ENCODE peak calls at places on chromosomes 3 and 15, in seven cellular contexts. L is left ventricle myocardium inferior; J is endothelial cell; C is CD4-positive, alpha-beta T cell; Z is fibroblast of villous mesenchyme; T is osteocyte; V is nephron progenitor cell. O is an unnamed sample.

GRCh38 chr15:92864127-92864814 is 35.9 kb upstream of the CHD2 start:
- DNase-seq in L (no peak), J (no peak), C (no peak), Z (no peak), T (peak; percentile 36), V (no peak), O (no peak)

GRCh38 chr3:58521917-58522680 is 14.9 kb downstream of the ACOX2 start:
- DNase-seq in L (no peak), J (no peak), C (no peak), Z (no peak), T (no peak), V (no peak), O (no peak)

GRCh38 chr3:94887056-94887455 is 824.2 kb downstream of the NSUN3 start:
- DNase-seq in L (no peak), J (no peak), C (no peak), Z (peak; percentile 60), T (no peak), V (no peak), O (no peak)

GRCh38 chr15:41506796-41507341 is 6.8 kb downstream of the LTK start:
- DNase-seq in L (no peak), J (no peak), C (no peak), Z (no peak), T (no peak), V (no peak), O (no peak)

GRCh38 chr3:124783696-124784095 is 53.4 kb downstream of the UMPS start:
- DNase-seq in L (no peak), J (no peak), C (no peak), Z (peak; percentile 50), T (no peak), V (no peak), O (no peak)

GRCh38 chr15:68578960-68579935 is at the start of gene CORO2B:
- DNase-seq in L (peak; percentile 54), J (peak; percentile 67), C (no peak), Z (no peak), T (no peak), V (peak; percentile 68), O (no peak)

GRCh38 chr15:88331291-88331690 is 74.8 kb upstream of the NTRK3 start:
- DNase-seq in L (no peak), J (peak; percentile 81), C (no peak), Z (no peak), T (no peak), V (peak; percentile 81), O (peak; percentile 72)

GRCh38 chr3:95154775-95155174 is 1091.9 kb downstream of the NSUN3 start:
- DNase-seq in L (no peak), J (no peak), C (no peak), Z (peak; percentile 8), T (no peak), V (no peak), O (no peak)

GRCh38 chr3:188255190-188255589 is 101.2 kb downstream of the LPP start:
- DNase-seq in L (no peak), J (no peak), C (no peak), Z (no peak), T (no peak), V (no peak), O (no peak)

GRCh38 chr3:22585504-22585903 is 617.6 kb upstream of the UBE2E2 start:
- DNase-seq in L (no peak), J (no peak), C (no peak), Z (peak; percentile 1), T (no peak), V (no peak), O (no peak)

GRCh38 chr3:64578384-64578783 is 109.4 kb downstream of the ADAMTS9 start:
- DNase-seq in L (no peak), J (no peak), C (no peak), Z (no peak), T (no peak), V (no peak), O (no peak)

GRCh38 chr3:182509312-182509711 is 284.0 kb upstream of the ATP11B start:
- DNase-seq in L (no peak), J (no peak), C (no peak), Z (no peak), T (no peak), V (no peak), O (no peak)

GRCh38 chr3:194344012-194344411 is 7.1 kb downstream of the CPN2 start:
- DNase-seq in L (peak; percentile 77), J (peak; percentile 84), C (peak; percentile 72), Z (peak; percentile 68), T (peak; percentile 90), V (peak; percentile 93), O (peak; percentile 73)

GRCh38 chr3:27253831-27254230 is 115.4 kb downstream of the NEK10 start:
- DNase-seq in L (no peak), J (peak; percentile 51), C (no peak), Z (peak; percentile 10), T (no peak), V (peak; percentile 19), O (peak; percentile 69)

GRCh38 chr15:51731549-51732267 is 5.7 kb downstream of the LYSMD2 start:
- DNase-seq in L (no peak), J (no peak), C (no peak), Z (peak; percentile 91), T (no peak), V (no peak), O (peak; percentile 61)

GRCh38 chr15:68609618-68610017 is 30.8 kb downstream of the CORO2B start:
- DNase-seq in L (peak; percentile 89), J (no peak), C (no peak), Z (peak; percentile 58), T (no peak), V (peak; percentile 51), O (no peak)

GRCh38 chr3:122356402-122356801 is 26.6 kb downstream of the MIX23 start:
- DNase-seq in L (no peak), J (peak; percentile 48), C (no peak), Z (peak; percentile 38), T (no peak), V (peak; percentile 16), O (no peak)

GRCh38 chr3:177882124-177882648 is 654.0 kb upstream of the KCNMB2 start:
- DNase-seq in L (no peak), J (no peak), C (no peak), Z (no peak), T (no peak), V (no peak), O (no peak)

GRCh38 chr3:186882881-186883685 is 40.6 kb downstream of the ADIPOQ start:
- DNase-seq in L (no peak), J (no peak), C (no peak), Z (peak; percentile 39), T (no peak), V (no peak), O (no peak)

GRCh38 chr15:65829150-65829764 is 37.2 kb upstream of the DENND4A start:
- DNase-seq in L (no peak), J (no peak), C (no peak), Z (no peak), T (peak; percentile 17), V (no peak), O (peak; percentile 50)

GRCh38 chr3:113018461-113019181 is 27.8 kb downstream of the GTPBP8 start:
- DNase-seq in L (no peak), J (no peak), C (no peak), Z (peak; percentile 59), T (no peak), V (no peak), O (no peak)

GRCh38 chr3:41963823-41964222 is 1.9 kb upstream of the ULK4 start:
- DNase-seq in L (no peak), J (no peak), C (no peak), Z (no peak), T (no peak), V (no peak), O (no peak)

GRCh38 chr3:124569761-124570160 is 160.5 kb upstream of the UMPS start:
- DNase-seq in L (peak; percentile 62), J (no peak), C (no peak), Z (no peak), T (no peak), V (no peak), O (no peak)

DNA sequence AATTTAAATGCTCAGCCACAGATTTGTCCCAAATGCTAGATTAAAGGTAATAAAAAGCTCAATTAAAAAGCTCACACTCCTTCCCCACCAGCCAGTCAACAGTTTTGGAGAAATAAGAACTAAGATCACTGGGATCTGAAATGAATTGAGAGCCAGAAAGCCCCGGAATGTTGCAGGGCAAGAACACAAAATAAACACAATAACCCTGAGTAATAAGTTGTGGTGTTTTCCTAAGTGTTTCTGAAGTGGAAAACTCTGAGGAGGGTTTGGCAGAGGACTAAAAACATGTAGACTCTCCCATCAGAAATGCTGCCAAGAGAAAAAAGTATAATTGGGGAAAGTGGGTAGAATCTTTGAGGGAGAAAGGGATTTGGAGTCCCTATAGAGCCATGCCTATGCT is 127.8 kb downstream of the ABI3BP start:
- DNase-seq in L (no peak), J (no peak), C (no peak), Z (no peak), T (no peak), V (no peak), O (no peak)
- TF ChIP-seq CTCF in L (no peak), J (no peak), C (no peak), Z (no peak), T (no peak), V (no peak), O (no peak)

GRCh38 chr15:62119926-62120273 is 45.2 kb downstream of the C2CD4B start:
- DNase-seq in L (no peak), J (no peak), C (no peak), Z (no peak), T (no peak), V (no peak), O (no peak)

GRCh38 chr15:62121273-62122015 is 43.6 kb downstream of the C2CD4B start:
- DNase-seq in L (no peak), J (no peak), C (no peak), Z (no peak), T (no peak), V (no peak), O (peak; percentile 48)

GRCh38 chr15:62118446-62118964 is 46.6 kb downstream of the C2CD4B start:
- DNase-seq in L (no peak), J (no peak), C (no peak), Z (peak; percentile 38), T (no peak), V (no peak), O (no peak)

GRCh38 chr15:62120776-62121175 is 44.3 kb downstream of the C2CD4B start:
- DNase-seq in L (no peak), J (no peak), C (no peak), Z (no peak), T (no peak), V (no peak), O (no peak)

GRCh38 chr15:62119224-62119925 is 45.7 kb downstream of the C2CD4B start:
- DNase-seq in L (no peak), J (no peak), C (peak; percentile 4), Z (peak; percentile 96), T (no peak), V (no peak), O (no peak)
- TF ChIP-seq CTCF in L (no peak), J (no peak), C (no peak), Z (no peak), T (no peak), V (no peak), O (no peak)

DNA sequence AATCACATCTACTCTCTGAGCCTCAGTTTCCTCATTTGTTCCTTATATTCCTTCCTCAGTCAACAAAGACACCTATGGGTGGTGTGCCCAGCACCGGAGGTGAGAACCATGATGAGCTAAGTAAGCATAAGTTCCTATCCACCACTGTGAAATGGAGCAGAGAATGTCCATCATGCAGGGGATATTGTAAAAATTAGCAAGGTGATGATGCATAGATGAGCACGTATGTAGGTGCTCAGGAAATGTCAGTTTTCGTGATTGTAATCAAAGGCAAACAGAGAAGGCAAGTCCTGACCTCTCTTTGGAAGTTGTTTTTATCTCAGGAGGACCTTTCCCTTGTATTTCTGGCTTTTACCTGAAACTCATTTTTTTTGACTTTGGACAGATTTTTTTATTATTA is 165.4 kb downstream of the GHSR start:
- DNase-seq in L (no peak), J (no peak), C (no peak), Z (no peak), T (no peak), V (no peak), O (no peak)
- TF ChIP-seq CTCF in L (no peak), J (no peak), C (no peak), Z (no peak), T (no peak), V (no peak), O (no peak)

GRCh38 chr15:67240235-67241131 is 14.0 kb downstream of the AAGAB start:
- DNase-seq in L (no peak), J (no peak), C (no peak), Z (no peak), T (no peak), V (no peak), O (peak; percentile 61)
- TF ChIP-seq CTCF in L (peak; percentile 44), J (no peak), C (peak; percentile 52), Z (peak; percentile 7), T (peak; percentile 38), V (no peak), O (peak; percentile 71)